ENCODE peak calls at places on chromosomes 12 and 14, in ten cellular contexts. B is GM19239; M is HFFc6; T is RPMI7951; O is adrenal gland; Q is transverse colon; L is naive thymus-derived CD4-positive, alpha-beta T cell; K is aorta; A is anterior cingulate cortex; I is T-helper 1 cell. C is an unnamed sample.

GRCh38 chr14:96067985-96068930 is 29.1 kb downstream of the C14orf132 start:
- DNase-seq in K (no peak), T (no peak), O (no peak), M (no peak), L (no peak), A (no peak), B (no peak), I (no peak), Q (no peak), C (no peak)

GRCh38 chr12:86660488-86661171 is 404.4 kb upstream of the MGAT4C start:
- DNase-seq in K (no peak), Q (no peak), O (no peak), I (no peak), L (no peak), T (peak), A (no peak), M (no peak), B (no peak), C (no peak)

GRCh38 chr12:123757555-123757954 is 4.5 kb upstream of the DNAH10 start:
- DNase-seq in Q (no peak), O (peak), A (no peak), I (no peak), M (no peak), B (no peak), L (no peak), T (no peak), K (peak), C (no peak)

GRCh38 chr12:3661028-3661427 is 91.9 kb downstream of the CRACR2A start:
- DNase-seq in L (no peak), B (no peak), Q (no peak), O (no peak), K (no peak), A (no peak), M (no peak), T (no peak), I (no peak), C (no peak)

GRCh38 chr12:47717443-47718193 is 7.7 kb downstream of the ENDOU start:
- DNase-seq in B (no peak), I (peak), T (peak), A (peak), M (peak), Q (peak), O (peak), K (peak), L (peak), C (peak)

GRCh38 chr14:95935228-95935822 is 58.7 kb downstream of the TUNAR start:
- DNase-seq in O (peak), M (peak), B (no peak), K (no peak), T (peak), A (no peak), Q (no peak), I (no peak), L (peak), C (peak)

GRCh38 chr14:76456891-76457586 is 81.1 kb downstream of the ESRRB start:
- DNase-seq in I (no peak), K (no peak), M (no peak), T (no peak), L (no peak), O (no peak), A (no peak), B (no peak), Q (no peak), C (no peak)

GRCh38 chr12:69821441-69822204 is 3.4 kb upstream of the MYRFL start:
- DNase-seq in Q (no peak), T (peak), O (no peak), A (no peak), M (no peak), B (no peak), L (no peak), I (no peak), K (no peak), C (no peak)

GRCh38 chr12:26878661-26879119 is 45.7 kb upstream of the ITPR2 start:
- DNase-seq in L (no peak), O (peak), T (peak), K (peak), B (peak), M (no peak), Q (peak), A (peak), I (no peak), C (no peak)

GRCh38 chr14:22407033-22407432 is 182.0 kb downstream of the DAD1 start:
- DNase-seq in O (no peak), K (no peak), L (no peak), B (no peak), M (no peak), T (no peak), Q (no peak), I (no peak), A (no peak), C (no peak)

GRCh38 chr12:31507966-31508365 is 83.0 kb downstream of the DENND5B start:
- DNase-seq in B (no peak), T (no peak), M (no peak), O (no peak), Q (no peak), I (no peak), A (no peak), L (no peak), K (no peak), C (no peak)

GRCh38 chr14:99604766-99605298 is 825 bp upstream of the CCDC85C start:
- DNase-seq in L (no peak), K (peak), B (peak), Q (peak), O (peak), A (no peak), M (no peak), I (no peak), T (peak), C (peak)

GRCh38 chr12:119796292-119796691 is 80.8 kb downstream of the CIT start:
- DNase-seq in Q (no peak), I (no peak), T (no peak), K (no peak), A (no peak), L (no peak), B (no peak), O (no peak), M (no peak), C (no peak)

GRCh38 chr12:103855036-103855712 is 14.1 kb upstream of the NT5DC3 start:
- DNase-seq in T (peak), O (no peak), B (no peak), A (no peak), Q (no peak), K (no peak), I (no peak), M (peak), L (no peak), C (no peak)

GRCh38 chr14:97120204-97121120 is 323.3 kb downstream of the VRK1 start:
- DNase-seq in M (no peak), T (peak), A (no peak), L (peak), I (peak), K (no peak), B (no peak), O (no peak), Q (no peak), C (peak)

GRCh38 chr14:97802974-97803373 is 1005.8 kb downstream of the VRK1 start:
- DNase-seq in B (no peak), L (no peak), I (no peak), Q (no peak), M (no peak), O (no peak), K (no peak), A (no peak), T (no peak), C (no peak)

GRCh38 chr12:114690267-114691135 is 6.5 kb upstream of the TBX3 start:
- DNase-seq in I (no peak), M (no peak), Q (no peak), L (no peak), T (no peak), O (no peak), A (no peak), B (no peak), K (no peak), C (no peak)

GRCh38 chr14:34930591-34931069 is 52.2 kb upstream of the SRP54 start:
- DNase-seq in O (no peak), L (peak), B (peak), Q (no peak), K (no peak), M (no peak), I (peak), T (no peak), A (no peak), C (peak)

GRCh38 chr12:132777614-132778013 is 16.0 kb upstream of the ANKLE2 start:
- DNase-seq in I (no peak), L (no peak), T (no peak), Q (no peak), K (no peak), O (no peak), A (no peak), B (no peak), M (no peak), C (no peak)

GRCh38 chr12:58745348-58746125 is 174.8 kb downstream of the LRIG3 start:
- DNase-seq in B (no peak), T (no peak), M (no peak), I (no peak), O (no peak), Q (no peak), A (no peak), K (no peak), L (no peak), C (no peak)

GRCh38 chr14:93787465-93788306 is 599 bp downstream of the PRIMA1 start:
- DNase-seq in K (no peak), I (no peak), M (no peak), O (no peak), A (no peak), B (no peak), L (no peak), T (no peak), Q (no peak), C (no peak)

GRCh38 chr14:20413785-20414117 is 450 bp upstream of the TEP1 start:
- DNase-seq in I (peak), O (no peak), Q (peak), A (no peak), K (no peak), B (no peak), M (no peak), T (peak), L (no peak), C (no peak)

GRCh38 chr12:89621511-89621910 is 87.1 kb downstream of the ATP2B1 start:
- DNase-seq in M (no peak), Q (no peak), K (no peak), O (no peak), L (no peak), T (no peak), A (no peak), B (no peak), I (no peak), C (no peak)

GRCh38 chr12:55068416-55069010 is 48.7 kb downstream of the NEUROD4 start:
- DNase-seq in K (no peak), I (peak), O (peak), T (peak), M (peak), A (no peak), L (peak), Q (no peak), B (peak), C (no peak)